ENCODE peak calls at places on chromosome 1, in ten cellular contexts. H, Y, A, X, W, I, P, Z, B and D are unnamed samples. For H3K36me3, the result is how much of the 10 kb centered on the place peaks cover.

GRCh38 chr1:40339420-40340323 is 22.6 kb upstream of the COL9A2 start:
- DNase-seq in H (no peak), Y (no peak), A (no peak), X (no peak), W (no peak), I (no peak), P (no peak), Z (no peak), B (no peak), D (no peak)

GRCh38 chr1:173915596-173915995 is 1.5 kb downstream of the SERPINC1 start:
- DNase-seq in H (no peak), Y (no peak), A (no peak), X (no peak), W (no peak), I (no peak), P (no peak), Z (no peak), B (no peak), D (no peak)

GRCh38 chr1:170145691-170146676 is at the start of gene NTMT2:
- DNase-seq in H (no peak), Y (peak), A (no peak), X (no peak), W (no peak), I (peak), P (no peak), Z (peak), B (no peak), D (no peak)

GRCh38 chr1:78006491-78006890 is 1.8 kb downstream of the DNAJB4 start:
- DNase-seq in H (no peak), Y (no peak), A (no peak), X (no peak), W (no peak), I (no peak), P (no peak), Z (no peak), B (no peak), D (no peak)

GRCh38 chr1:216200941-216201340 is 222.3 kb downstream of the USH2A start:
- DNase-seq in H (no peak), Y (no peak), A (peak), X (no peak), W (no peak), I (no peak), P (no peak), Z (no peak), B (no peak), D (no peak)

GRCh38 chr1:1421907-1422464 is 910 bp upstream of the ANKRD65 start:
- DNase-seq in H (no peak), Y (no peak), A (no peak), X (no peak), W (no peak), I (no peak), P (no peak), Z (no peak), B (no peak), D (no peak)

GRCh38 chr1:163066686-163067085 is 2.5 kb upstream of the RGS4 start:
- DNase-seq in H (no peak), Y (no peak), A (no peak), X (no peak), W (no peak), I (no peak), P (no peak), Z (no peak), B (no peak), D (no peak)

GRCh38 chr1:86933562-86934377 is 19.3 kb downstream of the HS2ST1 start:
- DNase-seq in H (no peak), Y (peak), A (no peak), X (no peak), W (no peak), I (no peak), P (peak), Z (peak), B (no peak), D (no peak)

GRCh38 chr1:45009296-45009865 is 1.7 kb downstream of the HECTD3 start:
- DNase-seq in H (no peak), Y (no peak), A (no peak), X (no peak), W (no peak), I (no peak), P (no peak), Z (no peak), B (peak), D (no peak)

GRCh38 chr1:45008516-45008915 is 2.6 kb downstream of the HECTD3 start:
- DNase-seq in H (no peak), Y (no peak), A (no peak), X (no peak), W (no peak), I (no peak), P (no peak), Z (no peak), B (peak), D (no peak)

GRCh38 chr1:45007311-45007710 is 3.8 kb downstream of the HECTD3 start:
- DNase-seq in H (no peak), Y (no peak), A (no peak), X (no peak), W (no peak), I (no peak), P (no peak), Z (no peak), B (peak), D (no peak)

GRCh38 chr1:45009956-45010854 is 919 bp downstream of the HECTD3 start:
- DNase-seq in H (peak), Y (peak), A (no peak), X (no peak), W (no peak), I (no peak), P (peak), Z (peak), B (peak), D (peak)

GRCh38 chr1:45008076-45008475 is 3.0 kb downstream of the HECTD3 start:
- DNase-seq in H (no peak), Y (no peak), A (no peak), X (no peak), W (no peak), I (no peak), P (no peak), Z (no peak), B (peak), D (no peak)
- H3K36me3 ChIP-seq in H (under half), Y (under half), A (under half), X (half or more), W (under half), I (under half), P (under half), Z (under half), B (half or more), D (under half)

GRCh38 chr1:159932296-159933285 is 7.3 kb upstream of the TAGLN2 start:
- DNase-seq in H (no peak), Y (no peak), A (no peak), X (no peak), W (no peak), I (no peak), P (no peak), Z (no peak), B (no peak), D (no peak)

GRCh38 chr1:159931101-159931816 is 6.0 kb upstream of the TAGLN2 start:
- DNase-seq in H (no peak), Y (no peak), A (no peak), X (no peak), W (no peak), I (no peak), P (no peak), Z (no peak), B (peak), D (no peak)

GRCh38 chr1:159929155-159930051 is 4.1 kb upstream of the TAGLN2 start:
- DNase-seq in H (no peak), Y (no peak), A (no peak), X (no peak), W (no peak), I (no peak), P (no peak), Z (no peak), B (peak), D (peak)

GRCh38 chr1:159930216-159930615 is 4.9 kb upstream of the TAGLN2 start:
- DNase-seq in H (no peak), Y (no peak), A (no peak), X (no peak), W (no peak), I (no peak), P (no peak), Z (no peak), B (peak), D (no peak)

DNA sequence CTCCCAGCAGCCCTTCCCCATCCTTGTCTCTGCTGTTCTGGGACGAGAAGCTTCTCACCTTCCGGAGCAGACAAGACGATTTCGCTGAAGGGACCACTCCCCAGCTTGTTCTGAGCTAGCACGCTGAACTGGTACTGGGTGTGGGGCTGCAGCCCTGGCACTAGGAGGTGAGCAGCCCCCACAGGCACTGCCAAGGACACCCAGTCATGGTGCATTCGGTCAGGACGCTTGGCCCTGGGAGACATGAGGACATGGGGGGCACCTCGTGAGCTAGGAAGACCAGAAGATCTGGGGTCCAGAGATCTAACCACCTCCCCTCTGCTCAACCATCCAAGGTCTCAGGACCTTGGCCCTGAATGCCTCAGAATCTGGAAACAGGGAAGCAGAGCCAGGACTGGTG is 5.3 kb upstream of the TAGLN2 start:
- DNase-seq in H (no peak), Y (no peak), A (no peak), X (no peak), W (no peak), I (no peak), P (no peak), Z (no peak), B (peak), D (no peak)
- H3K36me3 ChIP-seq in H (under half), Y (under half), A (under half), X (under half), W (under half), I (under half), P (under half), Z (under half), B (under half), D (under half)

GRCh38 chr1:183105449-183105848 is 80.6 kb upstream of the LAMC2 start:
- DNase-seq in H (no peak), Y (no peak), A (no peak), X (no peak), W (no peak), I (no peak), P (no peak), Z (no peak), B (no peak), D (no peak)

GRCh38 chr1:183106746-183107145 is 79.3 kb upstream of the LAMC2 start:
- DNase-seq in H (no peak), Y (no peak), A (no peak), X (no peak), W (no peak), I (no peak), P (no peak), Z (no peak), B (no peak), D (no peak)

GRCh38 chr1:183106166-183106565 is 79.9 kb upstream of the LAMC2 start:
- DNase-seq in H (no peak), Y (no peak), A (no peak), X (no peak), W (no peak), I (no peak), P (no peak), Z (no peak), B (no peak), D (no peak)

GRCh38 chr1:183114441-183114840 is 71.6 kb upstream of the LAMC2 start:
- DNase-seq in H (no peak), Y (no peak), A (no peak), X (no peak), W (no peak), I (no peak), P (no peak), Z (no peak), B (no peak), D (no peak)

DNA sequence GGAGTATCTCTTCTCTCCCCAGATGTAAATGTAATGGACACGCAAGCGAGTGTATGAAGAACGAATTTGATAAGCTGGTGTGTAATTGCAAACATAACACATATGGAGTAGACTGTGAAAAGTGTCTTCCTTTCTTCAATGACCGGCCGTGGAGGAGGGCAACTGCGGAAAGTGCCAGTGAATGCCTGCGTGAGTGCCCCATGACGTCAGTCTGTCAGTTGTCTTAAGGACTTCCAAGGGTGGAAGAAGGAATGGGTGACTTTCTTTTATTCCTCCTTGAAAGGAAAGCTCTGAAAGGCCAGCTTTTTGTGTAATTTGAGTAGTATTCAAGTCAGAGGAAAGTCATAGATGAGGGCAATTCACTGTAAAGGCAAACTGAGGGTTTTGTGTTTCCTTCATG is 75.6 kb upstream of the LAMC2 start:
- DNase-seq in H (no peak), Y (no peak), A (no peak), X (no peak), W (no peak), I (no peak), P (no peak), Z (no peak), B (no peak), D (no peak)
- H3K36me3 ChIP-seq in H (under half), Y (under half), A (under half), X (under half), W (under half), I (under half), P (under half), Z (under half), B (under half), D (under half)

GRCh38 chr1:156943756-156944155 is 23.3 kb downstream of the LRRC71 start:
- DNase-seq in H (no peak), Y (no peak), A (no peak), X (no peak), W (no peak), I (peak), P (no peak), Z (no peak), B (no peak), D (no peak)
- H3K36me3 ChIP-seq in H (under half), Y (under half), A (under half), X (under half), W (under half), I (under half), P (under half), Z (under half), B (half or more), D (under half)

GRCh38 chr1:203306970-203307541 is 1.7 kb downstream of the BTG2 start:
- DNase-seq in H (no peak), Y (peak), A (no peak), X (no peak), W (no peak), I (peak), P (no peak), Z (no peak), B (peak), D (peak)
- H3K36me3 ChIP-seq in H (under half), Y (under half), A (under half), X (under half), W (under half), I (under half), P (under half), Z (under half), B (under half), D (under half)

GRCh38 chr1:153638261-153638660 is 4.4 kb downstream of the CHTOP start:
- DNase-seq in H (no peak), Y (no peak), A (no peak), X (no peak), W (no peak), I (no peak), P (no peak), Z (no peak), B (no peak), D (no peak)
- H3K36me3 ChIP-seq in H (under half), Y (under half), A (half or more), X (half or more), W (under half), I (under half), P (under half), Z (half or more), B (half or more), D (under half)